ENCODE peak calls at places on chromosome 14, in five cellular contexts. One of them, this sample, is unnamed.

GRCh38 chr14:88225721-88226120 is 97.3 kb downstream of the KCNK10 start:
- DNase-seq in lung microvascular endothelial cell: no peak
- DNase-seq in NCI-H446 treated with DMSO at 0.1 percent for 48 hours: no peak
- DNase-seq in epithelial cell of esophagus: no peak
- DNase-seq in activated gamma-delta T cell: no peak
- DNase-seq in this sample: no peak

GRCh38 chr14:94560291-94560665 is 964 bp upstream of the SERPINA4 start:
- DNase-seq in lung microvascular endothelial cell: no peak
- DNase-seq in epithelial cell of esophagus: no peak
- DNase-seq in activated gamma-delta T cell: no peak
- DNase-seq in NCI-H446 treated with DMSO at 0.1 percent for 48 hours: no peak
- DNase-seq in this sample: no peak

GRCh38 chr14:92917041-92917940 is 5.7 kb upstream of the CHGA start:
- DNase-seq in lung microvascular endothelial cell: no peak
- DNase-seq in NCI-H446 treated with DMSO at 0.1 percent for 48 hours: no peak
- DNase-seq in epithelial cell of esophagus: no peak
- DNase-seq in activated gamma-delta T cell: no peak
- DNase-seq in this sample: no peak

GRCh38 chr14:61280526-61281185 is 482 bp downstream of the TMEM30B start:
- DNase-seq in lung microvascular endothelial cell: peak; percentile 87
- DNase-seq in activated gamma-delta T cell: peak; percentile 52
- DNase-seq in epithelial cell of esophagus: peak; percentile 82
- DNase-seq in NCI-H446 treated with DMSO at 0.1 percent for 48 hours: no peak
- DNase-seq in this sample: peak; percentile 78

GRCh38 chr14:65095633-65096205 is 6.6 kb downstream of the MAX start:
- DNase-seq in activated gamma-delta T cell: no peak
- DNase-seq in epithelial cell of esophagus: no peak
- DNase-seq in NCI-H446 treated with DMSO at 0.1 percent for 48 hours: peak; percentile 91
- DNase-seq in lung microvascular endothelial cell: no peak
- DNase-seq in this sample: no peak

GRCh38 chr14:61150851-61151250 is 130.3 kb downstream of the TMEM30B start:
- DNase-seq in NCI-H446 treated with DMSO at 0.1 percent for 48 hours: no peak
- DNase-seq in activated gamma-delta T cell: no peak
- DNase-seq in epithelial cell of esophagus: no peak
- DNase-seq in lung microvascular endothelial cell: no peak
- DNase-seq in this sample: no peak

GRCh38 chr14:77139540-77140342 is 1.9 kb downstream of the ZDHHC22 start:
- DNase-seq in activated gamma-delta T cell: no peak
- DNase-seq in NCI-H446 treated with DMSO at 0.1 percent for 48 hours: peak; percentile 29
- DNase-seq in lung microvascular endothelial cell: peak; percentile 47
- DNase-seq in epithelial cell of esophagus: peak; percentile 31
- DNase-seq in this sample: no peak

GRCh38 chr14:50910495-50911420 is 33.5 kb downstream of the PYGL start:
- DNase-seq in epithelial cell of esophagus: peak; percentile 50
- DNase-seq in NCI-H446 treated with DMSO at 0.1 percent for 48 hours: no peak
- DNase-seq in activated gamma-delta T cell: no peak
- DNase-seq in lung microvascular endothelial cell: no peak
- DNase-seq in this sample: no peak

GRCh38 chr14:36996133-36996856 is 176.1 kb downstream of the SLC25A21 start:
- DNase-seq in epithelial cell of esophagus: peak; percentile 83
- DNase-seq in activated gamma-delta T cell: no peak
- DNase-seq in lung microvascular endothelial cell: no peak
- DNase-seq in NCI-H446 treated with DMSO at 0.1 percent for 48 hours: no peak
- DNase-seq in this sample: no peak

GRCh38 chr14:73785336-73785833 is 66.2 kb upstream of the PTGR2 start:
- DNase-seq in NCI-H446 treated with DMSO at 0.1 percent for 48 hours: no peak
- DNase-seq in epithelial cell of esophagus: peak; percentile 50
- DNase-seq in lung microvascular endothelial cell: no peak
- DNase-seq in activated gamma-delta T cell: no peak
- DNase-seq in this sample: no peak

This sample was measured in mesothelial cell of epicardium.